ENCODE peak calls at places on chromosomes 3 and 15, in five cellular contexts. One of them, this sample, is unnamed.

GRCh38 chr3:136512391-136512790 is 239.8 kb downstream of the STAG1 start:
- DNase-seq in PC-3: no peak
- DNase-seq in tibial artery: no peak
- DNase-seq in body of pancreas: no peak
- DNase-seq in AG04450: peak; percentile 20
- DNase-seq in this sample: peak; percentile 82

GRCh38 chr15:41928637-41929620 is 35.1 kb upstream of the SPTBN5 start:
- DNase-seq in PC-3: peak; percentile 65
- DNase-seq in tibial artery: peak; percentile 83
- DNase-seq in body of pancreas: no peak
- DNase-seq in AG04450: no peak
- DNase-seq in this sample: peak; percentile 38

GRCh38 chr15:68484696-68485400 is 52.9 kb upstream of the ITGA11 start:
- DNase-seq in PC-3: no peak
- DNase-seq in tibial artery: peak; percentile 82
- DNase-seq in body of pancreas: no peak
- DNase-seq in AG04450: peak; percentile 26
- DNase-seq in this sample: peak; percentile 96

GRCh38 chr3:51967384-51968174 is at the start of gene PCBP4:
- DNase-seq in PC-3: peak; percentile 64
- DNase-seq in tibial artery: peak; percentile 87
- DNase-seq in body of pancreas: peak; percentile 84
- DNase-seq in AG04450: no peak
- DNase-seq in this sample: no peak

GRCh38 chr3:153291052-153291689 is 129.1 kb downstream of the RAP2B start:
- DNase-seq in PC-3: peak; percentile 69
- DNase-seq in tibial artery: no peak
- DNase-seq in body of pancreas: no peak
- DNase-seq in AG04450: no peak
- DNase-seq in this sample: no peak

GRCh38 chr3:171028025-171028778 is 1.7 kb upstream of the SLC2A2 start:
- DNase-seq in PC-3: no peak
- DNase-seq in tibial artery: peak; percentile 61
- DNase-seq in body of pancreas: peak; percentile 49
- DNase-seq in AG04450: peak; percentile 79
- DNase-seq in this sample: peak; percentile 92

GRCh38 chr3:112681822-112682325 is 40.9 kb upstream of the CCDC80 start:
- DNase-seq in PC-3: peak; percentile 65
- DNase-seq in tibial artery: no peak
- DNase-seq in body of pancreas: no peak
- DNase-seq in AG04450: peak; percentile 48
- DNase-seq in this sample: peak; percentile 71

GRCh38 chr3:30516238-30516637 is 90.2 kb upstream of the TGFBR2 start:
- DNase-seq in PC-3: peak; percentile 52
- DNase-seq in tibial artery: no peak
- DNase-seq in body of pancreas: no peak
- DNase-seq in AG04450: no peak
- DNase-seq in this sample: no peak

GRCh38 chr3:52498134-52499054 is 3.3 kb downstream of the STAB1 start:
- DNase-seq in PC-3: no peak
- DNase-seq in tibial artery: peak; percentile 79
- DNase-seq in body of pancreas: peak; percentile 76
- DNase-seq in AG04450: no peak
- DNase-seq in this sample: peak; percentile 83

GRCh38 chr15:33963831-33964664 is 4.2 kb upstream of the CHRM5 start:
- DNase-seq in PC-3: peak; percentile 68
- DNase-seq in tibial artery: no peak
- DNase-seq in body of pancreas: no peak
- DNase-seq in AG04450: no peak
- DNase-seq in this sample: peak; percentile 47

GRCh38 chr3:187717572-187717971 is 15.2 kb upstream of the RTP2 start:
- DNase-seq in PC-3: no peak
- DNase-seq in tibial artery: no peak
- DNase-seq in body of pancreas: no peak
- DNase-seq in AG04450: no peak
- DNase-seq in this sample: peak; percentile 50

GRCh38 chr15:64004059-64004458 is 42.2 kb downstream of the DAPK2 start:
- DNase-seq in PC-3: no peak
- DNase-seq in tibial artery: no peak
- DNase-seq in body of pancreas: no peak
- DNase-seq in AG04450: no peak
- DNase-seq in this sample: no peak

GRCh38 chr3:25471081-25471768 is 43.2 kb downstream of the RARB start:
- DNase-seq in PC-3: no peak
- DNase-seq in tibial artery: no peak
- DNase-seq in body of pancreas: no peak
- DNase-seq in AG04450: no peak
- DNase-seq in this sample: peak; percentile 31

GRCh38 chr3:23159929-23160328 is 43.2 kb upstream of the UBE2E2 start:
- DNase-seq in PC-3: peak; percentile 86
- DNase-seq in tibial artery: no peak
- DNase-seq in body of pancreas: no peak
- DNase-seq in AG04450: peak; percentile 55
- DNase-seq in this sample: peak; percentile 62

GRCh38 chr3:55065331-55065730 is 137.5 kb upstream of the LRTM1 start:
- DNase-seq in PC-3: no peak
- DNase-seq in tibial artery: no peak
- DNase-seq in body of pancreas: no peak
- DNase-seq in AG04450: no peak
- DNase-seq in this sample: peak; percentile 18

GRCh38 chr3:163863146-163863545 is 1215.2 kb downstream of the SI start:
- DNase-seq in PC-3: peak; percentile 3
- DNase-seq in tibial artery: no peak
- DNase-seq in body of pancreas: no peak
- DNase-seq in AG04450: no peak
- DNase-seq in this sample: no peak

GRCh38 chr3:128155614-128156360 is 2.5 kb downstream of the EEFSEC start:
- DNase-seq in PC-3: no peak
- DNase-seq in tibial artery: no peak
- DNase-seq in body of pancreas: no peak
- DNase-seq in AG04450: no peak
- DNase-seq in this sample: no peak

GRCh38 chr3:14290631-14291385 is 111.6 kb upstream of the SLC6A6 start:
- DNase-seq in PC-3: no peak
- DNase-seq in tibial artery: no peak
- DNase-seq in body of pancreas: no peak
- DNase-seq in AG04450: no peak
- DNase-seq in this sample: peak; percentile 76

GRCh38 chr3:37249717-37250116 is 75.3 kb upstream of the LRRFIP2 start:
- DNase-seq in PC-3: peak; percentile 49
- DNase-seq in tibial artery: no peak
- DNase-seq in body of pancreas: no peak
- DNase-seq in AG04450: no peak
- DNase-seq in this sample: no peak

GRCh38 chr3:88009066-88009465 is 49.7 kb downstream of the CGGBP1 start:
- DNase-seq in PC-3: no peak
- DNase-seq in tibial artery: no peak
- DNase-seq in body of pancreas: no peak
- DNase-seq in AG04450: no peak
- DNase-seq in this sample: no peak

GRCh38 chr3:88000853-88001252 is 58.0 kb downstream of the CGGBP1 start:
- DNase-seq in PC-3: no peak
- DNase-seq in tibial artery: no peak
- DNase-seq in body of pancreas: peak; percentile 28
- DNase-seq in AG04450: no peak
- DNase-seq in this sample: no peak

GRCh38 chr3:88003115-88003755 is 55.6 kb downstream of the CGGBP1 start:
- DNase-seq in PC-3: peak; percentile 77
- DNase-seq in tibial artery: no peak
- DNase-seq in body of pancreas: peak; percentile 33
- DNase-seq in AG04450: peak; percentile 8
- DNase-seq in this sample: peak; percentile 61

GRCh38 chr3:88002448-88002847 is 56.4 kb downstream of the CGGBP1 start:
- DNase-seq in PC-3: no peak
- DNase-seq in tibial artery: no peak
- DNase-seq in body of pancreas: no peak
- DNase-seq in AG04450: no peak
- DNase-seq in this sample: no peak

DNA sequence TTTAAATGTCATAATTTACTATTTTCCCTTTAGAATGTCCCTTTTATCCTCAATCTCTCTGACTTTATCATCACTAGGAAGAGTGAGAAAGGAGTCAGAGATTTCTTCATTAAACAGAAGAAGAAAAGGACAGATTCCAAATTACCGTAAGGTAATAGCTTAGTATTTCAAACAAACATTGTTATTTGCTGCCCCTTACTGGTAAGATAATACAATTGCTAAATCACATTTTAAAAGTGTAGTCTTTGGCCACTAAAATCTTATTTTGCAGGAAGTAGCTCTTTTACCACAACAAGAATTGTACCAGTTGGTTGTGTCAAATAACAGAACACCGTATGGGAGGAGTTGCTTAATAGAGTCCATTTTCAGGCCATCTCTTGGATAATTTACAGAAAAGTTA is 53.7 kb downstream of the CGGBP1 start:
- DNase-seq in PC-3: peak; percentile 66
- DNase-seq in tibial artery: no peak
- DNase-seq in body of pancreas: no peak
- DNase-seq in AG04450: no peak
- DNase-seq in this sample: peak; percentile 41
- TF ChIP-seq CTCF in PC-3: peak; percentile 77
- TF ChIP-seq CTCF in tibial artery: peak; percentile 19
- TF ChIP-seq CTCF in body of pancreas: no peak
- TF ChIP-seq CTCF in AG04450: peak; percentile 38
- TF ChIP-seq CTCF in this sample: peak; percentile 54

GRCh38 chr15:40083756-40084101 is 24.9 kb downstream of the BMF start:
- DNase-seq in PC-3: no peak
- DNase-seq in tibial artery: no peak
- DNase-seq in body of pancreas: no peak
- DNase-seq in AG04450: no peak
- DNase-seq in this sample: no peak

GRCh38 chr15:40082195-40082868 is 26.3 kb downstream of the BMF start:
- DNase-seq in PC-3: no peak
- DNase-seq in tibial artery: no peak
- DNase-seq in body of pancreas: no peak
- DNase-seq in AG04450: no peak
- DNase-seq in this sample: no peak

GRCh38 chr15:40080847-40081246 is 27.8 kb downstream of the BMF start:
- DNase-seq in PC-3: no peak
- DNase-seq in tibial artery: peak; percentile 13
- DNase-seq in body of pancreas: no peak
- DNase-seq in AG04450: no peak
- DNase-seq in this sample: no peak

GRCh38 chr15:40080104-40080503 is 28.6 kb downstream of the BMF start:
- DNase-seq in PC-3: no peak
- DNase-seq in tibial artery: no peak
- DNase-seq in body of pancreas: no peak
- DNase-seq in AG04450: no peak
- DNase-seq in this sample: no peak

DNA sequence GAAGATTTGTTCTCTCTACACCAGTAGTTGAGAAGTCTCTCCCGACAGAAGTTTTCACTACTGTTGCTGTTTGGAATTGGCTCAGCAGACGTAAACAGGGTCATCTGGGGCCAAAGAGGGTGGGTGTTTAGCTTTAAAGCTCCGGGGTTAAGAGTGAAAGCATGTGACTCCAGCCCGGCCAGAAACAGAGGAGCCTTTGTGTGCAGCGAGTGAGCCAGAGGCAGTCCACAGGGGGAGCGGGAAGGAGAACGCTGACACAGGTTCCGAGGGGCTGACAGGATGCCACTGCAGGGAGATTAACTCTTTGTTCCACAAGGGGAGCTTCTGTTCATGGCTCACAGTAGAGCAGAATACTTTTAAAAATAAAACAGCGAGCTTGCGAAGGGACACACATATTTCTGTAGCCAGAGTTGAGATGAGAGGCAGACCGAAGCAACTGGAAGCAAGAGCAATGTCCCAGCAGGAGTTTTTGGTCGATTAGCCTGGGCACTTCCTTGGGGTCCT is 26.9 kb downstream of the BMF start:
- DNase-seq in PC-3: peak; percentile 51
- DNase-seq in tibial artery: peak; percentile 82
- DNase-seq in body of pancreas: peak; percentile 87
- DNase-seq in AG04450: no peak
- DNase-seq in this sample: peak; percentile 64
- H3K4me3 ChIP-seq in PC-3: peak overlapping the region; percentile 49
- H3K4me3 ChIP-seq in tibial artery: peak overlapping the region; percentile 40
- H3K4me3 ChIP-seq in body of pancreas: no peak overlapping the region
- H3K4me3 ChIP-seq in AG04450: peak overlapping the region; percentile 41
- H3K4me3 ChIP-seq in this sample: peak overlapping the region; percentile 54

DNA sequence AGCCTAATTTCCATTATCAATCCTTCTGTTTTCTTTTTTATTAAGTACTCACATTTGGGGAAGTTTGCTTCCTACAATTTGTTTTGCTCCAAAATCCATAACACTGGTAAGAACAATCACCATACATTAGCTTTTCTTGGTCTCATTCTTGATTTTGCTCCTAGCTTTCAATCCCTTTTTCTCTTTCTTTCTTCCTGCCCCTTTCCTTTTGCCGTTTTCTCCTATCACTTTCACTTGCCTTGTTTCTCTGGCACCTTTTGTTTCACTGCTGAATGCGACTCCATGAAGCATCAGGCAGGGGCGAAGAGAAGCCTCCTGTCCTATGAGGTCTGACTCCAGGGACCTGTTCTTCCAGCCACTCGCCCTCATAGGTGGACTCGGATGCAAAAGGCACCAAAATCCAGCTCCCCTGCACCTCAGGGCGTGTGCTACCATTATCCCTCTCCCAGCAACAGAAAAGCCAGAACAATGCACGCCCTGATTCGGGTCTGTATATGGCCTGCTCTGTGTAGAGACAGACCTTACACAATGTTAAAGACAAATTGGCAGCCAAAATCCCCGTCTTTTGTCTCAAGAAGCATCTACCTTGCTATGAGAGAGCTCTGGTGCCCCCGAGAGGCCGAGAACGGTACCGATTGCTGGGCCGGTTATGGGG is 462.0 kb upstream of the PPP2R3A start:
- DNase-seq in PC-3: peak; percentile 72
- DNase-seq in tibial artery: peak; percentile 68
- DNase-seq in body of pancreas: peak; percentile 52
- DNase-seq in AG04450: peak; percentile 23
- DNase-seq in this sample: peak; percentile 74
- TF ChIP-seq CTCF in PC-3: peak; percentile 70
- TF ChIP-seq CTCF in tibial artery: peak; percentile 40
- TF ChIP-seq CTCF in body of pancreas: peak; percentile 31
- TF ChIP-seq CTCF in AG04450: peak; percentile 77
- TF ChIP-seq CTCF in this sample: peak; percentile 89

GRCh38 chr3:66465587-66465986 is 35.2 kb downstream of the LRIG1 start:
- DNase-seq in PC-3: no peak
- DNase-seq in tibial artery: no peak
- DNase-seq in body of pancreas: no peak
- DNase-seq in AG04450: no peak
- DNase-seq in this sample: no peak

GRCh38 chr3:66469220-66469640 is 31.6 kb downstream of the LRIG1 start:
- DNase-seq in PC-3: no peak
- DNase-seq in tibial artery: no peak
- DNase-seq in body of pancreas: no peak
- DNase-seq in AG04450: no peak
- DNase-seq in this sample: no peak

GRCh38 chr3:66470285-66470684 is 30.5 kb downstream of the LRIG1 start:
- DNase-seq in PC-3: no peak
- DNase-seq in tibial artery: no peak
- DNase-seq in body of pancreas: no peak
- DNase-seq in AG04450: no peak
- DNase-seq in this sample: no peak

GRCh38 chr3:66466606-66467270 is 34.1 kb downstream of the LRIG1 start:
- DNase-seq in PC-3: no peak
- DNase-seq in tibial artery: no peak
- DNase-seq in body of pancreas: no peak
- DNase-seq in AG04450: no peak
- DNase-seq in this sample: no peak

GRCh38 chr3:66468016-66468735 is 32.6 kb downstream of the LRIG1 start:
- DNase-seq in PC-3: no peak
- DNase-seq in tibial artery: no peak
- DNase-seq in body of pancreas: no peak
- DNase-seq in AG04450: no peak
- DNase-seq in this sample: peak; percentile 89
- H3K4me3 ChIP-seq in PC-3: no peak overlapping the region
- H3K4me3 ChIP-seq in tibial artery: no peak overlapping the region
- H3K4me3 ChIP-seq in body of pancreas: no peak overlapping the region
- H3K4me3 ChIP-seq in AG04450: no peak overlapping the region
- H3K4me3 ChIP-seq in this sample: peak overlapping the region; percentile 12

This sample was measured in AG10803.